ENCODE peak calls at places on chromosomes 13 and 19, in five cellular contexts. One of them, this sample, is unnamed.

GRCh38 chr13:30142502-30143211 is 164.7 kb downstream of the KATNAL1 start:
- DNase-seq in cardiac muscle cell: no peak
- DNase-seq in uterus: peak; percentile 57
- DNase-seq in left lung: no peak
- DNase-seq in heart right ventricle: no peak
- DNase-seq in this sample: no peak

GRCh38 chr19:1266116-1266817 is 2.9 kb upstream of the CIRBP start:
- DNase-seq in cardiac muscle cell: peak; percentile 88
- DNase-seq in uterus: peak; percentile 92
- DNase-seq in left lung: peak; percentile 93
- DNase-seq in heart right ventricle: peak; percentile 90
- DNase-seq in this sample: peak; percentile 90

GRCh38 chr19:1752757-1753728 is at the start of gene ONECUT3:
- DNase-seq in cardiac muscle cell: no peak
- DNase-seq in uterus: no peak
- DNase-seq in left lung: no peak
- DNase-seq in heart right ventricle: no peak
- DNase-seq in this sample: no peak

GRCh38 chr19:35509861-35510625 is 3.4 kb downstream of the DMKN start:
- DNase-seq in cardiac muscle cell: peak; percentile 93
- DNase-seq in uterus: peak; percentile 81
- DNase-seq in left lung: peak; percentile 84
- DNase-seq in heart right ventricle: peak; percentile 68
- DNase-seq in this sample: peak; percentile 46

GRCh38 chr19:12464769-12465725 is 19.6 kb downstream of the ZNF709 start:
- DNase-seq in cardiac muscle cell: no peak
- DNase-seq in uterus: no peak
- DNase-seq in left lung: no peak
- DNase-seq in heart right ventricle: no peak
- DNase-seq in this sample: no peak

GRCh38 chr19:58182577-58182988 is 278 bp upstream of the ZNF274 start:
- DNase-seq in cardiac muscle cell: no peak
- DNase-seq in uterus: no peak
- DNase-seq in left lung: peak; percentile 95
- DNase-seq in heart right ventricle: no peak
- DNase-seq in this sample: no peak

GRCh38 chr13:107130516-107130915 is 562.6 kb upstream of the ARGLU1 start:
- DNase-seq in cardiac muscle cell: no peak
- DNase-seq in uterus: no peak
- DNase-seq in left lung: no peak
- DNase-seq in heart right ventricle: no peak
- DNase-seq in this sample: no peak

GRCh38 chr13:67101730-67102467 is 128.2 kb downstream of the PCDH9 start:
- DNase-seq in cardiac muscle cell: no peak
- DNase-seq in uterus: no peak
- DNase-seq in left lung: no peak
- DNase-seq in heart right ventricle: no peak
- DNase-seq in this sample: no peak

GRCh38 chr19:52140077-52140710 is 456 bp upstream of the ZNF616 start:
- DNase-seq in cardiac muscle cell: no peak
- DNase-seq in uterus: no peak
- DNase-seq in left lung: no peak
- DNase-seq in heart right ventricle: no peak
- DNase-seq in this sample: no peak

GRCh38 chr19:2982983-2983350 is 5.6 kb downstream of the TLE6 start:
- DNase-seq in cardiac muscle cell: peak; percentile 42
- DNase-seq in uterus: peak; percentile 91
- DNase-seq in left lung: peak; percentile 63
- DNase-seq in heart right ventricle: peak; percentile 81
- DNase-seq in this sample: no peak
- H3K4me3 ChIP-seq in cardiac muscle cell: no peak overlapping the region
- H3K4me3 ChIP-seq in uterus: peak overlapping the region; percentile 30
- H3K4me3 ChIP-seq in left lung: no peak overlapping the region
- H3K4me3 ChIP-seq in heart right ventricle: peak overlapping the region; percentile 42
- H3K4me3 ChIP-seq in this sample: no peak overlapping the region

GRCh38 chr19:16577531-16578052 is 5.4 kb upstream of the SLC35E1 start:
- DNase-seq in cardiac muscle cell: no peak
- DNase-seq in uterus: no peak
- DNase-seq in left lung: no peak
- DNase-seq in heart right ventricle: no peak
- DNase-seq in this sample: no peak
- H3K4me1 ChIP-seq in cardiac muscle cell: peaks cover 8% of the 10 kb centered on the region
- H3K4me1 ChIP-seq in uterus: no peaks in the 10 kb centered on the region
- H3K4me1 ChIP-seq in left lung: peaks cover 15% of the 10 kb centered on the region
- H3K4me1 ChIP-seq in heart right ventricle: peaks cover 55% of the 10 kb centered on the region
- H3K4me1 ChIP-seq in this sample: peaks cover 36% of the 10 kb centered on the region

GRCh38 chr13:112740502-112741131 is 50.8 kb downstream of the ATP11A start:
- DNase-seq in cardiac muscle cell: peak; percentile 60
- DNase-seq in uterus: peak; percentile 82
- DNase-seq in left lung: peak; percentile 50
- DNase-seq in heart right ventricle: peak; percentile 89
- DNase-seq in this sample: no peak

GRCh38 chr13:112742583-112742982 is 52.7 kb downstream of the ATP11A start:
- DNase-seq in cardiac muscle cell: no peak
- DNase-seq in uterus: no peak
- DNase-seq in left lung: no peak
- DNase-seq in heart right ventricle: no peak
- DNase-seq in this sample: no peak

GRCh38 chr13:112743451-112744305 is 53.8 kb downstream of the ATP11A start:
- DNase-seq in cardiac muscle cell: peak; percentile 44
- DNase-seq in uterus: no peak
- DNase-seq in left lung: no peak
- DNase-seq in heart right ventricle: no peak
- DNase-seq in this sample: no peak

GRCh38 chr13:112741185-112741755 is 51.4 kb downstream of the ATP11A start:
- DNase-seq in cardiac muscle cell: no peak
- DNase-seq in uterus: no peak
- DNase-seq in left lung: no peak
- DNase-seq in heart right ventricle: no peak
- DNase-seq in this sample: no peak

DNA sequence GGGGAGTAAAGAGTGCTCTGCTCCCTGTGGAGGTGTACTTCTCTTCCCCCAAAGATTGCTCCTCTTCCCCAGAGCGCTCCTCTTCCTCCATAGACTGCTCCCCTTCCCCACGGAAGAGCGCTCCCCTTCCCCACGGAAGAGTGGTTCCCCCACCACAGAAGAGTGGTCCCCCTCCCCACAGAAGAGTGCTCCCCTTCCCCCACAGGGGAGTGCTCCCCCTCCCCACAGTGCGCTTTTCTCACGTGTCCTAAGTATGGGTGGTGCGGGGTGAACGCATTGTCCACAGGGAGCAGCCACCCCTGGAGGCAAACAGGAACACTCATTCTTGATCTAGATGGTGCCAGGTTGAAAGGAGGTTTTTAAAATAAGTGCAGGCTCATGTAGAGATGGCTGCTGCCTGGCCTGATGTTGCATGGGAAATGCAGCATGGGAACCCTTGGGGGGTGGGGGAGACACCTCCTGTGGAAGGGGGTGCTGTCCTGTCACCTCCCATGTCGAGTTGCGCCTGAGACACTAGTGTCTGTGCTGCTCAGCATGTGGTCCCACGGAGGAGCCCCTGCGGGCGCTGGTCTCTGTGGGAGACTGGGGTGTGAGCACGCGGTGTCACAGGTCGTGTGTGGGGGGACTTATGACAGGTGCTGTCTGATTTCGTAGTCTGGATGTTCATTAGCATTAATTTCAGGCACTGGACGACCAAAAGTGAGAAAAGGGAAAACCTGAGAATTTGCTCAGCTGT is 52.2 kb downstream of the ATP11A start:
- DNase-seq in cardiac muscle cell: no peak
- DNase-seq in uterus: no peak
- DNase-seq in left lung: no peak
- DNase-seq in heart right ventricle: no peak
- DNase-seq in this sample: no peak
- H3K4me3 ChIP-seq in cardiac muscle cell: no peak overlapping the region
- H3K4me3 ChIP-seq in uterus: no peak overlapping the region
- H3K4me3 ChIP-seq in left lung: no peak overlapping the region
- H3K4me3 ChIP-seq in heart right ventricle: no peak overlapping the region
- H3K4me3 ChIP-seq in this sample: no peak overlapping the region

GRCh38 chr13:97269603-97270002 is 47.5 kb downstream of the MBNL2 start:
- DNase-seq in cardiac muscle cell: no peak
- DNase-seq in uterus: no peak
- DNase-seq in left lung: no peak
- DNase-seq in heart right ventricle: no peak
- DNase-seq in this sample: no peak
- H3K4me1 ChIP-seq in cardiac muscle cell: peaks cover 19% of the 10 kb centered on the region
- H3K4me1 ChIP-seq in uterus: peaks cover 7% of the 10 kb centered on the region
- H3K4me1 ChIP-seq in left lung: peaks cover 37% of the 10 kb centered on the region
- H3K4me1 ChIP-seq in heart right ventricle: peaks cover 80% of the 10 kb centered on the region
- H3K4me1 ChIP-seq in this sample: peaks cover 3% of the 10 kb centered on the region

GRCh38 chr13:46615888-46616531 is 63.0 kb downstream of the LRCH1 start:
- DNase-seq in cardiac muscle cell: no peak
- DNase-seq in uterus: no peak
- DNase-seq in left lung: no peak
- DNase-seq in heart right ventricle: no peak
- DNase-seq in this sample: no peak
- H3K4me3 ChIP-seq in cardiac muscle cell: no peak overlapping the region
- H3K4me3 ChIP-seq in uterus: peak overlapping the region; percentile 35
- H3K4me3 ChIP-seq in left lung: no peak overlapping the region
- H3K4me3 ChIP-seq in heart right ventricle: peak overlapping the region; percentile 40
- H3K4me3 ChIP-seq in this sample: no peak overlapping the region

This sample was measured in CD4-positive, CD25-positive, alpha-beta regulatory T cell.